ENCODE peak calls at places on chromosome 2, in six cellular contexts. One of them, this sample, is unnamed.
A peak's percentile ranks its signal among the peaks of the same experiment; 100 is the strongest.

GRCh38 chr2:197256021-197256420 is 54.6 kb downstream of the ANKRD44 start:
- ATAC-seq in HepG2: no peak
- ATAC-seq in GM12878: peak; percentile 10
- ATAC-seq in A549: no peak
- ATAC-seq in K562: no peak
- ATAC-seq in upper lobe of left lung: no peak
- ATAC-seq in this sample: no peak

GRCh38 chr2:191174539-191174938 is 23.7 kb upstream of the STAT4 start:
- ATAC-seq in HepG2: no peak
- ATAC-seq in GM12878: no peak
- ATAC-seq in A549: no peak
- ATAC-seq in K562: no peak
- ATAC-seq in upper lobe of left lung: no peak
- ATAC-seq in this sample: no peak

GRCh38 chr2:231161252-231162035 is 36.6 kb upstream of the HTR2B start:
- ATAC-seq in HepG2: no peak
- ATAC-seq in GM12878: peak; percentile 90
- ATAC-seq in A549: no peak
- ATAC-seq in K562: no peak
- ATAC-seq in upper lobe of left lung: no peak
- ATAC-seq in this sample: peak; percentile 3

GRCh38 chr2:237628482-237629187 is 1.2 kb downstream of the LRRFIP1 start:
- ATAC-seq in HepG2: no peak
- ATAC-seq in GM12878: no peak
- ATAC-seq in A549: no peak
- ATAC-seq in K562: no peak
- ATAC-seq in upper lobe of left lung: no peak
- ATAC-seq in this sample: no peak

GRCh38 chr2:235508371-235509160 is 14.7 kb downstream of the AGAP1 start:
- ATAC-seq in HepG2: no peak
- ATAC-seq in GM12878: no peak
- ATAC-seq in A549: no peak
- ATAC-seq in K562: no peak
- ATAC-seq in upper lobe of left lung: no peak
- ATAC-seq in this sample: no peak

GRCh38 chr2:99404800-99405669 is 67.8 kb downstream of the EIF5B start:
- ATAC-seq in HepG2: no peak
- ATAC-seq in GM12878: no peak
- ATAC-seq in A549: no peak
- ATAC-seq in K562: peak; percentile 12
- ATAC-seq in upper lobe of left lung: no peak
- ATAC-seq in this sample: no peak

GRCh38 chr2:11420190-11420589 is 45.8 kb downstream of the E2F6 start:
- ATAC-seq in HepG2: no peak
- ATAC-seq in GM12878: no peak
- ATAC-seq in A549: no peak
- ATAC-seq in K562: no peak
- ATAC-seq in upper lobe of left lung: peak; percentile 23
- ATAC-seq in this sample: no peak

GRCh38 chr2:32064021-32064678 is 794 bp downstream of the SPAST start:
- ATAC-seq in HepG2: peak; percentile 26
- ATAC-seq in GM12878: peak; percentile 27
- ATAC-seq in A549: peak; percentile 5
- ATAC-seq in K562: peak; percentile 52
- ATAC-seq in upper lobe of left lung: peak; percentile 5
- ATAC-seq in this sample: no peak

GRCh38 chr2:25009954-25010353 is 31.9 kb upstream of the EFR3B start:
- ATAC-seq in HepG2: no peak
- ATAC-seq in GM12878: no peak
- ATAC-seq in A549: peak; percentile 26
- ATAC-seq in K562: peak; percentile 62
- ATAC-seq in upper lobe of left lung: no peak
- ATAC-seq in this sample: no peak

GRCh38 chr2:38474058-38474457 is 97.0 kb upstream of the ATL2 start:
- ATAC-seq in HepG2: no peak
- ATAC-seq in GM12878: peak; percentile 67
- ATAC-seq in A549: no peak
- ATAC-seq in K562: peak; percentile 21
- ATAC-seq in upper lobe of left lung: no peak
- ATAC-seq in this sample: no peak

GRCh38 chr2:207067476-207067875 is 98.3 kb downstream of the KLF7 start:
- ATAC-seq in HepG2: no peak
- ATAC-seq in GM12878: no peak
- ATAC-seq in A549: no peak
- ATAC-seq in K562: no peak
- ATAC-seq in upper lobe of left lung: no peak
- ATAC-seq in this sample: no peak

GRCh38 chr2:233241803-233242202 is 9.7 kb upstream of the ATG16L1 start:
- ATAC-seq in HepG2: peak; percentile 32
- ATAC-seq in GM12878: no peak
- ATAC-seq in A549: no peak
- ATAC-seq in K562: peak; percentile 74
- ATAC-seq in upper lobe of left lung: no peak
- ATAC-seq in this sample: no peak

GRCh38 chr2:164554487-164554886 is 66.8 kb downstream of the GRB14 start:
- ATAC-seq in HepG2: peak; percentile 67
- ATAC-seq in GM12878: no peak
- ATAC-seq in A549: no peak
- ATAC-seq in K562: no peak
- ATAC-seq in upper lobe of left lung: no peak
- ATAC-seq in this sample: no peak

GRCh38 chr2:39696072-39696471 is 30.4 kb downstream of the TMEM178A start:
- ATAC-seq in HepG2: no peak
- ATAC-seq in GM12878: no peak
- ATAC-seq in A549: no peak
- ATAC-seq in K562: no peak
- ATAC-seq in upper lobe of left lung: peak; percentile 43
- ATAC-seq in this sample: no peak
- H3K27ac ChIP-seq in HepG2: no peak overlapping the region
- H3K27ac ChIP-seq in GM12878: no peak overlapping the region
- H3K27ac ChIP-seq in A549: no peak overlapping the region
- H3K27ac ChIP-seq in K562: no peak overlapping the region
- H3K27ac ChIP-seq in upper lobe of left lung: no peak overlapping the region
- H3K27ac ChIP-seq in this sample: peak overlapping the region; percentile 56

DNA sequence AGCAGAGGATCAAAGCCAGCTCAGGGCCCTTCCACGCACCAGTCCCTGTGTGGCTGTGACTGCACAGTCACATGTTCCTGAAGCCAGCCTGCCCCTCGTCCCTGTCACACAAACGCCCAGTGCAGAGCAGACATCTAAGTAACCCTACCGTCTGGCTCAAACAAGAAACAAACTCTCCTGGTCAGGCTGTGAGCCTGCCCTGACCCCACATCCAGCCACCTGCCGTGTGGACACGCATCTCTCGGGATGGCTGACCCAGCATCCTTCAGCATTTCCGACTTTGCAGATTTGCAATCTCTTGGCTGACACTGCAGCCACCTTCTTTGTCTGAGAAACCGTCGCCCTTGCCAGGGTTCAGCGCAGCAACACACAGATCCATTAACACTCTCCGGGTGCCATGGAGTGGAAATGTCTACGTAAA is 82.4 kb upstream of the ASAP2 start:
- ATAC-seq in HepG2: peak; percentile 39
- ATAC-seq in GM12878: no peak
- ATAC-seq in A549: peak; percentile 43
- ATAC-seq in K562: peak; percentile 36
- ATAC-seq in upper lobe of left lung: no peak
- ATAC-seq in this sample: no peak
- TF ChIP-seq EP300 in HepG2: no peak
- TF ChIP-seq EP300 in GM12878: no peak
- TF ChIP-seq EP300 in A549: no peak
- TF ChIP-seq EP300 in K562: no peak
- TF ChIP-seq EP300 in upper lobe of left lung: no peak
- TF ChIP-seq EP300 in this sample: no peak

DNA sequence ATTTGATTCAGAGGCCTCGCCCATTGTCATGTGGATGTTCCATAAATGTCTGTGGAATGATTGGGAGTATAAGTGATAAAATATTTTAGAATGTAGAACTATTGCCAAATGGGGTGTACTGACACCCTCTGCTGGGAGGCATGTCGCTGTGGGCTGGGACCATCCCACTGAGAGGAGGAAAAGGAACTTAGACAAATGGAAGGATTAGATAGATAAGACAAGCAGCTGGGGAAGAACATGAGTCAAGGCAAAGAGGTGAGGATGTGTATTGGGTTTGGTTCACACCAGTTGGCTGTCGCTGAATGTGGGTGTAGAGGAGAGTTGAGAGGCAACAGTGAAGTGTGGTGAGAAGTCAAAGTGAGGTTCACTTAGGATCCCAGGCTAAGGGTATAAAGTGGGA is 4.0 kb downstream of the C2orf74 start:
- ATAC-seq in HepG2: no peak
- ATAC-seq in GM12878: no peak
- ATAC-seq in A549: no peak
- ATAC-seq in K562: peak; percentile 82
- ATAC-seq in upper lobe of left lung: no peak
- ATAC-seq in this sample: no peak
- H3K4me1 ChIP-seq in HepG2: no peaks in the 10 kb centered on the region
- H3K4me1 ChIP-seq in GM12878: no peaks in the 10 kb centered on the region
- H3K4me1 ChIP-seq in A549: no peaks in the 10 kb centered on the region
- H3K4me1 ChIP-seq in K562: no peaks in the 10 kb centered on the region
- H3K4me1 ChIP-seq in upper lobe of left lung: no peaks in the 10 kb centered on the region
- H3K4me1 ChIP-seq in this sample: no peaks in the 10 kb centered on the region

DNA sequence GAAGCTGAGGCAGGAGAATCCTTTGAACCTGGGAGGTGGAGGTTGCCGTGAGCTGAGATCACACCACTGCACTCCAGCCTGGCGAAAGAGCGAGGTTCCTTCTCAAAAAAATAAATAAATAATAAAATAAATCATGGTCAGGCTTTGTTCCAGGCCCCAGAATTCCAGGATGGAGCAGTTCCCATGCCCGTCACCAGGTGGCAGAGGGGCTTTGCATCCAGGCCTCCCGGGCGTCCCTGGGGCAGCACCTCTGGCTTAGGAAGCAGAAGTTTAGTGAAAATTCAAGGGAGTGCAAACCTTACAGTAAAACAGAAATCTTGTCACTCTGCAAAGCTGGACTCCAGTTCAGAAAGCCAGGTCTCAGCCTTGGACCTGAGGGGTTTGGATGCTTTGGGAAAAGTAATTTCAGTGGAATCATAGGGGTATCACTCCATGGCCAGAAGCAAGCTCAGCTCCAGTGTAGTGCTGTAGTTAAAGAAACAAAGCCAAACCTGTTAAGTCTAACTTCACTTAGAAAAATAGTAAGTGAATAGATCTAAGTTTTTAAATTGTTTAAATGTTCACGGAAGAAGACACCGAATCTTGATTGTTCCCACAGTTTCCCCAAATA is 512.7 kb downstream of the CMPK2 start:
- ATAC-seq in HepG2: peak; percentile 97
- ATAC-seq in GM12878: peak; percentile 22
- ATAC-seq in A549: no peak
- ATAC-seq in K562: no peak
- ATAC-seq in upper lobe of left lung: peak; percentile 72
- ATAC-seq in this sample: no peak
- H3K27ac ChIP-seq in HepG2: no peak overlapping the region
- H3K27ac ChIP-seq in GM12878: peak overlapping the region; percentile 86
- H3K27ac ChIP-seq in A549: no peak overlapping the region
- H3K27ac ChIP-seq in K562: no peak overlapping the region
- H3K27ac ChIP-seq in upper lobe of left lung: no peak overlapping the region
- H3K27ac ChIP-seq in this sample: no peak overlapping the region

GRCh38 chr2:203996692-203997091 is 60.1 kb downstream of the ICOS start:
- ATAC-seq in HepG2: no peak
- ATAC-seq in GM12878: no peak
- ATAC-seq in A549: no peak
- ATAC-seq in K562: no peak
- ATAC-seq in upper lobe of left lung: no peak
- ATAC-seq in this sample: no peak
- TF ChIP-seq EP300 in HepG2: no peak
- TF ChIP-seq EP300 in GM12878: no peak
- TF ChIP-seq EP300 in A549: no peak
- TF ChIP-seq EP300 in K562: no peak
- TF ChIP-seq EP300 in upper lobe of left lung: no peak
- TF ChIP-seq EP300 in this sample: no peak